ENCODE peak calls at places on chromosome 1, in four cellular contexts. H, V, J and G are unnamed samples.

GRCh38 chr1:194297999-194298598 is 1111.7 kb upstream of the B3GALT2 start:
- DNase-seq in V (no peak), J (no peak), H (no peak), G (no peak)

GRCh38 chr1:56032276-56032675 is 547.1 kb downstream of the PLPP3 start:
- DNase-seq in V (no peak), J (no peak), H (no peak), G (no peak)

GRCh38 chr1:75672528-75673393 is 51.7 kb upstream of the ACADM start:
- DNase-seq in V (no peak), H (peak), J (no peak), G (no peak)

GRCh38 chr1:160704250-160704649 is 7.4 kb downstream of the CD48 start:
- DNase-seq in V (no peak), J (no peak), H (no peak), G (no peak)

GRCh38 chr1:227234998-227235405 is 83.3 kb downstream of the CDC42BPA start:
- DNase-seq in V (no peak), H (no peak), J (peak), G (peak)

GRCh38 chr1:119081705-119082104 is 58.7 kb downstream of the WARS2 start:
- DNase-seq in J (no peak), H (no peak), V (no peak), G (no peak)

GRCh38 chr1:116842654-116843053 is 67.1 kb upstream of the PTGFRN start:
- DNase-seq in H (no peak), J (no peak), V (no peak), G (no peak)

GRCh38 chr1:4711944-4712343 is 57.5 kb downstream of the AJAP1 start:
- DNase-seq in J (no peak), H (no peak), V (no peak), G (no peak)

GRCh38 chr1:77322061-77322900 is 40.5 kb downstream of the AK5 start:
- DNase-seq in J (no peak), H (no peak), V (no peak), G (no peak)

GRCh38 chr1:169604781-169605560 is 18.7 kb upstream of the F5 start:
- DNase-seq in J (no peak), V (peak), H (no peak), G (no peak)

GRCh38 chr1:203776636-203777035 is 11.7 kb downstream of the LAX1 start:
- DNase-seq in V (no peak), J (peak), H (no peak), G (no peak)

GRCh38 chr1:164240081-164240480 is 318.9 kb upstream of the PBX1 start:
- DNase-seq in H (no peak), J (no peak), V (no peak), G (no peak)

GRCh38 chr1:41866285-41866684 is 52.4 kb downstream of the HIVEP3 start:
- DNase-seq in V (no peak), H (no peak), J (no peak), G (no peak)

GRCh38 chr1:229407206-229408026 is 26.5 kb downstream of the ACTA1 start:
- DNase-seq in H (peak), V (no peak), J (no peak), G (no peak)